ENCODE peak calls at places on chromosomes 16 and 17, in eight cellular contexts. U is adrenal gland, X is uterus, I is left ventricle myocardium inferior, K is mammary epithelial cell, Y is SJSA1, O is spleen, W is GM23248. T is an unnamed sample.

GRCh38 chr17:64984776-64985521 is 65.7 kb upstream of the LRRC37A3 start:
- DNase-seq in O (no peak), Y (no peak), K (peak; percentile 50), U (peak; percentile 80), X (peak; percentile 36), W (peak; percentile 27), I (no peak), T (no peak)

GRCh38 chr16:66895999-66896398 is 15.7 kb downstream of the PDP2 start:
- DNase-seq in Y (no peak), U (no peak), W (no peak), O (no peak), I (no peak), K (peak; percentile 35), X (no peak), T (no peak)

GRCh38 chr16:74951676-74952075 is 33.2 kb downstream of the WDR59 start:
- DNase-seq in W (no peak), I (no peak), K (no peak), X (no peak), U (peak; percentile 35), O (peak; percentile 20), Y (no peak), T (no peak)

GRCh38 chr17:44198721-44199552 is 747 bp downstream of the ATXN7L3 start:
- DNase-seq in K (peak; percentile 54), I (peak; percentile 67), X (peak; percentile 61), Y (peak; percentile 70), W (peak; percentile 76), U (peak; percentile 50), O (peak; percentile 95), T (peak; percentile 48)

GRCh38 chr17:1882836-1883235 is 53.0 kb downstream of the RPA1 start:
- DNase-seq in I (no peak), W (peak; percentile 69), X (no peak), U (no peak), K (peak; percentile 15), Y (no peak), O (no peak), T (no peak)

GRCh38 chr17:36947922-36948716 is 635 bp upstream of the AATF start:
- DNase-seq in X (no peak), O (no peak), W (no peak), Y (no peak), I (no peak), K (no peak), U (no peak), T (no peak)

GRCh38 chr17:81459224-81459623 is 53.4 kb downstream of the ACTG1 start:
- DNase-seq in W (no peak), O (peak; percentile 87), U (peak; percentile 54), X (no peak), Y (no peak), K (no peak), I (peak; percentile 46), T (no peak)

GRCh38 chr17:48995332-48995870 is 1.8 kb upstream of the IGF2BP1 start:
- DNase-seq in X (no peak), O (no peak), U (no peak), K (no peak), Y (peak; percentile 53), W (peak; percentile 53), I (no peak), T (no peak)

GRCh38 chr16:13956635-13957196 is 36.8 kb downstream of the ERCC4 start:
- DNase-seq in W (no peak), I (no peak), U (no peak), X (no peak), K (no peak), O (no peak), Y (no peak), T (no peak)

GRCh38 chr16:51864575-51864974 is 682.4 kb downstream of the TOX3 start:
- DNase-seq in K (no peak), O (no peak), X (no peak), W (no peak), Y (no peak), I (no peak), U (no peak), T (no peak)

GRCh38 chr16:75114179-75114945 is 2.2 kb downstream of the LDHD start:
- DNase-seq in O (peak; percentile 76), Y (no peak), X (peak; percentile 17), U (no peak), W (no peak), I (no peak), K (no peak), T (no peak)

GRCh38 chr16:68626557-68626956 is 18.6 kb upstream of the CDH3 start:
- DNase-seq in Y (no peak), I (no peak), W (peak; percentile 54), X (no peak), O (no peak), K (no peak), U (no peak), T (no peak)

GRCh38 chr17:10072556-10072955 is 125.8 kb downstream of the GAS7 start:
- DNase-seq in U (no peak), W (no peak), I (no peak), O (no peak), Y (no peak), X (peak; percentile 8), K (no peak), T (no peak)

GRCh38 chr17:2053380-2054261 is 1.3 kb upstream of the HIC1 start:
- DNase-seq in W (peak; percentile 91), K (peak; percentile 41), O (peak; percentile 92), Y (peak; percentile 85), X (peak; percentile 88), U (peak; percentile 84), I (peak; percentile 78), T (no peak)

GRCh38 chr17:78324391-78325075 is 35.3 kb downstream of the SOCS3 start:
- DNase-seq in W (peak; percentile 88), U (peak; percentile 78), X (peak; percentile 87), I (peak; percentile 91), O (no peak), Y (peak; percentile 91), K (no peak), T (peak; percentile 56)

GRCh38 chr17:68450391-68450790 is 6.9 kb downstream of the WIPI1 start:
- DNase-seq in W (no peak), I (no peak), O (no peak), Y (no peak), X (no peak), K (no peak), U (no peak), T (no peak)

GRCh38 chr17:7001562-7001961 is 5.7 kb downstream of the ALOX12 start:
- DNase-seq in I (no peak), K (no peak), Y (no peak), W (peak; percentile 32), X (no peak), O (no peak), U (no peak), T (no peak)

GRCh38 chr17:12386240-12386639 is 279.4 kb upstream of the MYOCD start:
- DNase-seq in U (no peak), X (no peak), O (no peak), W (no peak), K (no peak), Y (no peak), I (no peak), T (no peak)

DNA sequence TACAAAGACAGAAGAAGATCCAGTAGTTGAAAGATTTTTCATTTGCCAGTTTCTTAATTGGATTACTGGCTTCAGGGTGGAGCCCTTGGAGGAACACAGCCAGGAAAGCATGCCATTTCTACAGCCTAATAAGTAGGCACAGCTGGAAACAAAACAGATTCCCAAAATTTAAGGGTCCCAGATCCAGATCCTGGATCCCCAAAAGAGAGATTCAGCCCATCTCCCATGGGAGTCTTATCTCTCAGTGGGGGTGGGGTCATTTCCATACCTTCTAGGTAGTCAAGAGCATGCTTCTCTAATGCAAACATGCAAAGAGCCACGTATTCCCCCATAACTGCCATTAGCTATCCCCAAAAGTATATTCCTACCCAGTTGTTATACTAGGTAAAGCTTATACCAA is 49.9 kb downstream of the SCPEP1 start:
- DNase-seq in X (no peak), K (no peak), W (no peak), I (no peak), O (no peak), U (no peak), Y (no peak), T (no peak)
- H3K9me3 ChIP-seq in X (no peaks in the 10 kb centered on the region), K (peaks cover 5% of the 10 kb centered on the region), W (no peaks in the 10 kb centered on the region), I (peaks cover 28% of the 10 kb centered on the region), O (peaks cover 17% of the 10 kb centered on the region), U (no peaks in the 10 kb centered on the region), Y (peaks cover 12% of the 10 kb centered on the region), T (peaks cover 3% of the 10 kb centered on the region)

DNA sequence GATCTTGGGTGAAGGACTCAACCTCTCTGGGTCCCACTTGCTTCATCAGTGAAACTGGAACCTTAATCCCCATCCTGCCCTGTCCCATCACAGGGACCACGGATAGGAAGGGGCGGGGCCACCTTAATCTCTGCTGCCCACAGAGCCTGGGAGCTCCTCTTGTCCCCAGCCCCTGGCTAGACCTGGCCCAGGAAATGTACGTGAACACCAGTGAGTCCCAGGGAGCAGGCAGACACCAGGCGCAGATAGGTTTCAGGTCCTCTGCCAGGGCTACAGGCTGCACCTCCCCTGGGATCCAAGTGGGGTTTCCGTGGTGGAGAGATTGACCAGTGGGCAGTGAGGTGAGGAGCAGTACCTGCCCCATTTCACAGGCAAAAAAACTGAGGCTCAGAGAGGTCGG is 21.0 kb downstream of the RAB11FIP4 start:
- DNase-seq in I (no peak), O (peak; percentile 39), K (no peak), X (no peak), Y (no peak), U (no peak), W (no peak), T (no peak)
- H3K4me1 ChIP-seq in I (peaks cover 31% of the 10 kb centered on the region), O (peaks cover 7% of the 10 kb centered on the region), K (peaks cover 8% of the 10 kb centered on the region), X (no peaks in the 10 kb centered on the region), Y (peaks cover 31% of the 10 kb centered on the region), U (no peaks in the 10 kb centered on the region), W (peaks cover 5% of the 10 kb centered on the region), T (no peaks in the 10 kb centered on the region)

DNA sequence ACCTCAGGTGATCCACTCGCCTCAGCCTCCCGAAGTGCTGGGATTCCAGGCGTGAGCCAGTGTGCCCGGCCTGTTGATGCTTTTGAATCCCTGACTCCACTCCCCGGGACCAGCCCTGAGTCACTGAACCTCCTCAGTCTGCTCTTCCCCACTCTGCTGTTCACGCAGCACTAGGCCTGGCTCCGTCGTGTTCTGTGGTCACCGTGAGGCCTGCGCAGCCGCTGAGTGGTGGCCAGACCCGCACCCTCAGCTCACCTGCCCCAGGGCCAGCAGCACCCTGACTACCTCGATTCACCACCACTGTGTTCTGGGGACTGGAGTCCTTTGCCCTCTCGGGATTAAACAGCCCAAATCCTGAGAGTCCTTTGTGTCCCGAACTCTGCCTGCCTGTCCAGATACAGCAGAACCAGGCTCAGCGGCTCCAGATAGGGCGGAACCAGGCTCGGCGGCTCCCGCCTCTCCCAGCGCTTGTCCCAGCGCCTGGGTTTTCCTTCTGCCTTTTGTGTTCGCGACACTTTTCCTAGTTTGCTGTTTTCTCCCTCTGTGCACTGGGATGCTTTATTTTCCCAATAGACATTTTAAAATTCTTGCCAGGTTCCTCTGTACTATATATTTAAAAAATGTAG is 58.6 kb upstream of the ENDOV start:
- DNase-seq in O (peak; percentile 51), K (no peak), U (no peak), Y (no peak), I (no peak), W (no peak), X (no peak), T (no peak)
- H3K36me3 ChIP-seq in O (peaks cover 94% of the 10 kb centered on the region), K (peaks cover 27% of the 10 kb centered on the region), U (peaks cover 94% of the 10 kb centered on the region), Y (peaks cover 85% of the 10 kb centered on the region), I (peaks cover 91% of the 10 kb centered on the region), W (peaks cover 43% of the 10 kb centered on the region), X (no peaks in the 10 kb centered on the region), T (peaks cover 63% of the 10 kb centered on the region)

DNA sequence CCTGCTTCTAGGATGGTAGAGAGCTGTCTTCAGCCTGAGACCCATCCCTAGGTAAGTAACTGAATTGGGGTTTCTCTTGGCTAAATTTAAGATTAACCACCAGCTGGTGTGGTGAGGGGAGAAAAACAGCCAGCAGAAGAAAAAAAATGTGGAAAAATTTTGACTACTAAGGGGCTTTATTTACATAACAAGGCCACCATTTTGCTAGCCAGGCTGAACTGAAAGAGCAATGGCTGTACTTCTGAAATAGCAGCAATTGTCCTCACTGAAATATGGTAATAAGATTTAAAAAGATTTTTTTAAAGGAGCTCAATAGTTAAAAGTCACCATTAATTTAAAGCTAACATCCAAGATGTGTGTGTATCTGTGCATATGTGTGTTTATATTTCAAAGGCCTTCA is 12.4 kb upstream of the TRIM25 start:
- DNase-seq in K (no peak), W (no peak), X (no peak), O (no peak), I (no peak), U (no peak), Y (no peak), T (no peak)
- H3K9me3 ChIP-seq in K (peaks cover 6% of the 10 kb centered on the region), W (no peaks in the 10 kb centered on the region), X (no peaks in the 10 kb centered on the region), O (peaks cover 15% of the 10 kb centered on the region), I (peaks cover 20% of the 10 kb centered on the region), U (no peaks in the 10 kb centered on the region), Y (peaks cover 9% of the 10 kb centered on the region), T (no peaks in the 10 kb centered on the region)